ENCODE peak calls at places on chromosomes 4 and X, in seven cellular contexts. J is non-pigmented ciliary epithelial cell, S is A172, Y is AG08395, O is ecto neural progenitor cell, N is transverse colon, B is AG04450. E is an unnamed sample.

GRCh38 chr4:188270273-188271069 is 131.2 kb downstream of the TRIML1 start:
- DNase-seq in S (no peak), O (peak; percentile 60), J (no peak), B (no peak), Y (no peak), N (no peak), E (no peak)

GRCh38 chrX:149060921-149061320 is 444.2 kb downstream of the IDS start:
- DNase-seq in S (peak; percentile 36), B (no peak), Y (peak; percentile 74), N (no peak), O (no peak), J (no peak), E (peak; percentile 83)

GRCh38 chrX:45479835-45480422 is 279.3 kb upstream of the DIPK2B start:
- DNase-seq in O (no peak), Y (peak; percentile 57), B (peak; percentile 59), J (peak; percentile 84), N (no peak), S (peak; percentile 89), E (peak; percentile 81)

GRCh38 chrX:131841496-131842410 is 181.3 kb upstream of the STK26 start:
- DNase-seq in Y (peak; percentile 64), S (peak; percentile 13), B (no peak), N (peak; percentile 17), O (peak; percentile 55), J (no peak), E (peak; percentile 63)

GRCh38 chrX:130726661-130727060 is 176.3 kb downstream of the ENOX2 start:
- DNase-seq in J (no peak), S (no peak), O (no peak), N (no peak), B (no peak), Y (peak; percentile 64), E (peak; percentile 63)

GRCh38 chr4:23818097-23818648 is 71.7 kb downstream of the PPARGC1A start:
- DNase-seq in Y (no peak), J (no peak), O (no peak), S (no peak), N (peak; percentile 8), B (no peak), E (no peak)

GRCh38 chr4:83677656-83678055 is 141.7 kb downstream of the GPAT3 start:
- DNase-seq in J (no peak), S (no peak), B (no peak), N (no peak), Y (peak; percentile 23), O (no peak), E (peak; percentile 5)

GRCh38 chr4:187294861-187295260 is 571.2 kb upstream of the FAT1 start:
- DNase-seq in J (no peak), Y (no peak), O (no peak), S (peak; percentile 15), N (peak; percentile 58), B (no peak), E (peak; percentile 21)

GRCh38 chrX:110045988-110046387 is 43.1 kb downstream of the TMEM164 start:
- DNase-seq in J (no peak), O (no peak), N (no peak), Y (no peak), S (no peak), B (no peak), E (peak; percentile 43)

GRCh38 chr4:169823685-169824084 is 65.9 kb upstream of the HPF1 start:
- DNase-seq in S (peak; percentile 66), Y (peak; percentile 62), B (peak; percentile 10), O (peak; percentile 68), N (peak; percentile 13), J (peak; percentile 26), E (peak; percentile 81)

GRCh38 chr4:154738426-154738825 is 5.4 kb upstream of the LRAT start:
- DNase-seq in N (no peak), S (peak; percentile 10), O (no peak), J (no peak), Y (no peak), B (no peak), E (no peak)

GRCh38 chrX:23844502-23845138 is 61.6 kb downstream of the SAT1 start:
- DNase-seq in J (no peak), B (no peak), N (peak; percentile 49), Y (no peak), O (no peak), S (peak; percentile 27), E (peak; percentile 59)

GRCh38 chr4:119832731-119833233 is 204.2 kb upstream of the PDE5A start:
- DNase-seq in O (no peak), B (no peak), N (no peak), Y (no peak), J (no peak), S (no peak), E (no peak)

GRCh38 chr4:84338367-84338766 is 160.7 kb downstream of the NKX6-1 start:
- DNase-seq in J (no peak), S (no peak), N (no peak), O (no peak), Y (no peak), B (no peak), E (no peak)

GRCh38 chr4:148214529-148215166 is 227.6 kb downstream of the NR3C2 start:
- DNase-seq in Y (peak; percentile 21), B (no peak), S (no peak), N (no peak), O (no peak), J (no peak), E (no peak)

GRCh38 chr4:142130636-142131035 is 494.3 kb downstream of the IL15 start:
- DNase-seq in N (no peak), J (no peak), Y (no peak), B (no peak), O (no peak), S (no peak), E (no peak)

GRCh38 chr4:152503606-152504290 is 32.1 kb downstream of the FBXW7 start:
- DNase-seq in S (no peak), Y (no peak), B (no peak), O (no peak), J (no peak), N (no peak), E (no peak)

GRCh38 chr4:136847881-136848621 is 684.2 kb downstream of the PCDH18 start:
- DNase-seq in Y (no peak), S (no peak), B (no peak), N (no peak), O (no peak), J (no peak), E (no peak)

GRCh38 chrX:86133761-86134160 is 14.5 kb upstream of the DACH2 start:
- DNase-seq in J (no peak), B (no peak), S (no peak), N (no peak), O (no peak), Y (peak; percentile 14), E (peak; percentile 46)

GRCh38 chr4:183522821-183523220 is 18.0 kb downstream of the ING2 start:
- DNase-seq in B (no peak), S (no peak), N (no peak), Y (no peak), J (no peak), O (no peak), E (no peak)

E was measured in choroid plexus epithelial cell.